ENCODE peak calls at places on chromosomes 6 and 20, in four cellular contexts. P, W, I and V are unnamed samples.

GRCh38 chr6:160015778-160016684 is 47.1 kb downstream of the IGF2R start:
- DNase-seq in P (no peak), W (no peak), I (no peak), V (no peak)

GRCh38 chr6:148608211-148608951 is 138.4 kb upstream of the UST start:
- DNase-seq in P (peak), W (peak), I (no peak), V (peak)

GRCh38 chr6:11609324-11610071 is 71.9 kb downstream of the TMEM170B start:
- DNase-seq in P (peak), W (no peak), I (no peak), V (peak)

GRCh38 chr6:118761643-118762042 is 110.3 kb upstream of the CEP85L start:
- DNase-seq in P (no peak), W (no peak), I (no peak), V (no peak)

GRCh38 chr6:79158856-79159516 is 75.5 kb downstream of the HMGN3 start:
- DNase-seq in P (no peak), W (peak), I (no peak), V (no peak)

GRCh38 chr6:81999826-82000225 is 247.3 kb upstream of the TENT5A start:
- DNase-seq in P (no peak), W (no peak), I (no peak), V (peak)

GRCh38 chr20:308427-309038 is 11.2 kb downstream of the ZCCHC3 start:
- DNase-seq in P (no peak), W (no peak), I (no peak), V (no peak)

GRCh38 chr6:3250278-3250677 is 8.5 kb upstream of the PSMG4 start:
- DNase-seq in P (no peak), W (no peak), I (no peak), V (no peak)

GRCh38 chr20:16246870-16247269 is 326.4 kb downstream of the KIF16B start:
- DNase-seq in P (no peak), W (no peak), I (no peak), V (no peak)

GRCh38 chr6:26552205-26552604 is 14.0 kb downstream of the HMGN4 start:
- DNase-seq in P (no peak), W (no peak), I (no peak), V (no peak)

GRCh38 chr6:15376900-15377487 is 131.1 kb downstream of the JARID2 start:
- DNase-seq in P (no peak), W (no peak), I (no peak), V (no peak)

GRCh38 chr6:81814365-81815109 is 62.1 kb upstream of the TENT5A start:
- DNase-seq in P (peak), W (no peak), I (no peak), V (peak)

GRCh38 chr6:90413867-90414266 is 117.2 kb upstream of the BACH2 start:
- DNase-seq in P (peak), W (no peak), I (peak), V (peak)

GRCh38 chr20:56513807-56514150 is 10.8 kb upstream of the FAM209A start:
- DNase-seq in P (no peak), W (no peak), I (no peak), V (no peak)

GRCh38 chr6:33655155-33655554 is 34.0 kb downstream of the ITPR3 start:
- DNase-seq in P (peak), W (no peak), I (no peak), V (no peak)

GRCh38 chr6:102944475-102944874 is 1551.0 kb downstream of the GRIK2 start:
- DNase-seq in P (no peak), W (no peak), I (no peak), V (no peak)

GRCh38 chr20:42697962-42698361 is 491.7 kb downstream of the PTPRT start:
- DNase-seq in P (no peak), W (no peak), I (no peak), V (no peak)

GRCh38 chr20:47432251-47433210 is 69.2 kb upstream of the NCOA3 start:
- DNase-seq in P (peak), W (peak), I (no peak), V (peak)

GRCh38 chr6:41970436-41970846 is 28.8 kb upstream of the CCND3 start:
- DNase-seq in P (peak), W (no peak), I (no peak), V (peak)

GRCh38 chr6:44428682-44429081 is 41.2 kb downstream of the CDC5L start:
- DNase-seq in P (peak), W (no peak), I (no peak), V (peak)

GRCh38 chr20:24653306-24653705 is 183.9 kb downstream of the SYNDIG1 start:
- DNase-seq in P (peak), W (no peak), I (no peak), V (peak)

GRCh38 chr6:3795836-3796395 is 44.4 kb upstream of the PXDC1 start:
- DNase-seq in P (no peak), W (no peak), I (no peak), V (no peak)

GRCh38 chr20:40938020-40938419 is 90.6 kb upstream of the TOP1 start:
- DNase-seq in P (no peak), W (no peak), I (no peak), V (no peak)

GRCh38 chr6:64602993-64603392 is 967.4 kb downstream of the PHF3 start:
- DNase-seq in P (no peak), W (no peak), I (no peak), V (no peak)